ENCODE peak calls at places on chromosomes 3 and 15, in four cellular contexts. One of them, this sample, is unnamed.

GRCh38 chr3:42451116-42451515 is 40.7 kb upstream of the LYZL4 start:
- DNase-seq in mesendoderm: no peak
- DNase-seq in H1: no peak
- DNase-seq in H9: no peak
- DNase-seq in this sample: no peak

GRCh38 chr3:14802332-14802731 is 16.4 kb upstream of the FGD5 start:
- DNase-seq in H9: no peak
- DNase-seq in H1: no peak
- DNase-seq in mesendoderm: no peak
- DNase-seq in this sample: no peak

GRCh38 chr3:44013967-44014366 is 227.7 kb upstream of the TOPAZ1 start:
- DNase-seq in H9: no peak
- DNase-seq in mesendoderm: no peak
- DNase-seq in H1: no peak
- DNase-seq in this sample: no peak

GRCh38 chr15:85878866-85879265 is 84.1 kb upstream of the KLHL25 start:
- DNase-seq in mesendoderm: no peak
- DNase-seq in H1: no peak
- DNase-seq in H9: no peak
- DNase-seq in this sample: no peak

GRCh38 chr3:152444029-152444641 is 175.4 kb downstream of the MBNL1 start:
- DNase-seq in mesendoderm: peak; percentile 59
- DNase-seq in H9: no peak
- DNase-seq in H1: no peak
- DNase-seq in this sample: peak; percentile 73

GRCh38 chr3:42749753-42750231 is 23.3 kb downstream of the CCDC13 start:
- DNase-seq in mesendoderm: peak; percentile 92
- DNase-seq in H9: peak; percentile 68
- DNase-seq in H1: no peak
- DNase-seq in this sample: no peak

GRCh38 chr3:39255503-39256325 is 24.1 kb downstream of the CX3CR1 start:
- DNase-seq in H1: no peak
- DNase-seq in mesendoderm: no peak
- DNase-seq in H9: no peak
- DNase-seq in this sample: no peak

GRCh38 chr3:135081451-135082434 is 286.7 kb downstream of the EPHB1 start:
- DNase-seq in H1: no peak
- DNase-seq in H9: no peak
- DNase-seq in mesendoderm: no peak
- DNase-seq in this sample: no peak

GRCh38 chr3:138097192-138097829 is 18.1 kb downstream of the DZIP1L start:
- DNase-seq in H1: peak; percentile 86
- DNase-seq in mesendoderm: peak; percentile 56
- DNase-seq in H9: peak; percentile 61
- DNase-seq in this sample: no peak

GRCh38 chr3:119998166-119998565 is 96.1 kb downstream of the GSK3B start:
- DNase-seq in H9: no peak
- DNase-seq in mesendoderm: no peak
- DNase-seq in H1: no peak
- DNase-seq in this sample: no peak

GRCh38 chr3:156619376-156619775 is 55.0 kb upstream of the TIPARP start:
- DNase-seq in H9: no peak
- DNase-seq in mesendoderm: no peak
- DNase-seq in H1: no peak
- DNase-seq in this sample: peak; percentile 36

GRCh38 chr3:183038221-183038620 is 57.9 kb upstream of the DCUN1D1 start:
- DNase-seq in mesendoderm: no peak
- DNase-seq in H1: no peak
- DNase-seq in H9: no peak
- DNase-seq in this sample: no peak

GRCh38 chr3:122305818-122306621 is 19.0 kb upstream of the CSTA start:
- DNase-seq in mesendoderm: peak; percentile 65
- DNase-seq in H9: peak; percentile 50
- DNase-seq in H1: no peak
- DNase-seq in this sample: no peak

GRCh38 chr15:80711886-80712285 is 16.8 kb downstream of the ABHD17C start:
- DNase-seq in H9: no peak
- DNase-seq in H1: no peak
- DNase-seq in mesendoderm: no peak
- DNase-seq in this sample: no peak

GRCh38 chr3:178003756-178004155 is 532.5 kb upstream of the KCNMB2 start:
- DNase-seq in H1: no peak
- DNase-seq in H9: no peak
- DNase-seq in mesendoderm: no peak
- DNase-seq in this sample: peak; percentile 49

GRCh38 chr15:44775923-44776322 is 39.6 kb downstream of the TRIM69 start:
- DNase-seq in H9: no peak
- DNase-seq in H1: no peak
- DNase-seq in mesendoderm: no peak
- DNase-seq in this sample: no peak

GRCh38 chr15:76359152-76359551 is 22.6 kb downstream of the ISL2 start:
- DNase-seq in mesendoderm: no peak
- DNase-seq in H1: no peak
- DNase-seq in H9: no peak
- DNase-seq in this sample: no peak

DNA sequence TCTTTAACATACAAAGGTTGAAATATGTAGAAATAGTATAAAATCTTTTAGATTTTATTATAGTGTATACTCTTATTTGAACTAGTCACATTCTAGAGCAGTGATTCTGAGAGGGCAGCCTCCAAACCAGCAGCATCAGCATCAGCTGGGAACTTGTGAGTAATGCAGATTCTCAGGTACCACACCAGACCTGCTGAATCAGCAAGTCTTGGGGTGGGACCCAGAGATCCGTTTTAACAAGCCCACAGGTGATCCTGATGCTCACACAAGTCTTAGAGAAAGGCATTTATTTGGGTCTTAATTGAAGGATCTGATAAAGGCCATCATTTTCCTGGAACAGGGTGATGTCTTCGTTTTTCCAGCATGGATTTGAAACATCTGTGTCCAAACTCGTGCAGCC is 159.0 kb upstream of the NUDT16 start:
- DNase-seq in mesendoderm: no peak
- DNase-seq in H9: no peak
- DNase-seq in H1: no peak
- DNase-seq in this sample: no peak
- H4K5ac ChIP-seq in mesendoderm: no peak overlapping the region
- H4K5ac ChIP-seq in H9: no peak overlapping the region
- H4K5ac ChIP-seq in H1: no peak overlapping the region
- H4K5ac ChIP-seq in this sample: no peak overlapping the region

DNA sequence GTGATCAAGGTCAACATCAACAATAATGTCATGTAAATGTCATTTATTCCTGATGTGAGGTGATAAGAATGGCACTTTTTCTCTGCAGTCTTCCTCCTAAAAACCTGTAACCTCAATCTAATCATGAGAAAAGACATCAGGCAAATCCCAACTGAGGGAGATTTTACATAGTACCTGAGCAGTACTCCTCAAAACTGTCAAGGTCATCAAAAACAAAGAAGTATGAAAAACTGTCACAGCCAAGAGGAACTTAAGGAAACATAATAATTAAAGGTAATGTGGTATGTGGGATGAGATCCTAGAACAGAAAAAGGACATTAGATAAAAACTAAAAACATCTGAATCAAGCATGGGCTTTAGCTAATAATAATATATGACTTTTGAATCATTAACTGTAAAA is 140.9 kb upstream of the GRM7 start:
- DNase-seq in H9: no peak
- DNase-seq in mesendoderm: no peak
- DNase-seq in H1: no peak
- DNase-seq in this sample: no peak
- H4K5ac ChIP-seq in H9: no peak overlapping the region
- H4K5ac ChIP-seq in mesendoderm: no peak overlapping the region
- H4K5ac ChIP-seq in H1: no peak overlapping the region
- H4K5ac ChIP-seq in this sample: no peak overlapping the region

DNA sequence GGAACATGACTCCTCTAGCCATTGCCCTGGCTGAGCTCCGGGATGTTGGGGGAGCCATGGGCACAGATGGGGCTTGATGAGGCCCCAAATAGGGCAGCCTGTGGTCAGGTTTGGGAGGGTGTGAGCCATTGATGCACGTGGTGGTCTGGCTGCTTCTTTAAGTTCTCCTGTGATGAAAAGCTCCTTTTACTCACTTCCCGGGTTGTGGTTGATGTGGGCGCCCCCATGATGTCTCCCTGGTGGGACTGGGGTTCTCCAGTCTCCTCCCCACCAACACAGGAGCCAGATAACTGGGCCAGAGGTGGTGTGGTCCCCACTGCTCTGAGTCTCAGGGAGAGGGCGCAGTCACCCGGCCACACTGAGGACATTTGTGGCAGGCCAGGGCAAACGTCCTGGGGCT is 29.5 kb upstream of the DUSP7 start:
- DNase-seq in H9: no peak
- DNase-seq in mesendoderm: no peak
- DNase-seq in H1: no peak
- DNase-seq in this sample: no peak
- H4K5ac ChIP-seq in H9: no peak overlapping the region
- H4K5ac ChIP-seq in mesendoderm: no peak overlapping the region
- H4K5ac ChIP-seq in H1: no peak overlapping the region
- H4K5ac ChIP-seq in this sample: no peak overlapping the region

DNA sequence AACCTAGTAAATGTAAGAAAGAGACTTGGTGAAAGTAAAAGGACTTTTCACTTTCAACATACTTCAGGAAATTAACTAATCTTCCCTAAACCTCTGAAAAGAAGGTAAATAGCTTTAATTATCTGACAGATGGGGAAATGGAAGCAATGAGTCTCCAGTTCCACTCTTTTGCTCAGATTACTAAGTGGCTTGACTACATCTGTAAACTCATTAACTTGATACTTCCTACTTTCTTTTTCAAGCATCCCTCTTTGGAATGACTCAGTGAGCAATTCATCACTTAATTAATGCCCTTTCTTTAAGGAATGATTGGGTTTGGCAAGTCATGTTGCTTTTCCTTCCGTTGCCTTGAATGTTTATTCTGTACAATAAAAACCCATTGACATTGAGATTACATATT is 234.2 kb downstream of the GRM7 start:
- DNase-seq in H9: no peak
- DNase-seq in mesendoderm: no peak
- DNase-seq in H1: no peak
- DNase-seq in this sample: no peak
- H4K5ac ChIP-seq in H9: no peak overlapping the region
- H4K5ac ChIP-seq in mesendoderm: no peak overlapping the region
- H4K5ac ChIP-seq in H1: no peak overlapping the region
- H4K5ac ChIP-seq in this sample: no peak overlapping the region

GRCh38 chr3:294581-294980 is 98.0 kb downstream of the CHL1 start:
- DNase-seq in H1: no peak
- DNase-seq in H9: no peak
- DNase-seq in mesendoderm: no peak
- DNase-seq in this sample: no peak

GRCh38 chr3:297585-297984 is 101.0 kb downstream of the CHL1 start:
- DNase-seq in H9: no peak
- DNase-seq in mesendoderm: peak; percentile 34
- DNase-seq in H1: no peak
- DNase-seq in this sample: no peak

GRCh38 chr3:291028-291427 is 94.5 kb downstream of the CHL1 start:
- DNase-seq in H9: no peak
- DNase-seq in H1: no peak
- DNase-seq in mesendoderm: no peak
- DNase-seq in this sample: no peak

GRCh38 chr3:292038-292437 is 95.5 kb downstream of the CHL1 start:
- DNase-seq in H9: no peak
- DNase-seq in mesendoderm: no peak
- DNase-seq in H1: no peak
- DNase-seq in this sample: no peak

DNA sequence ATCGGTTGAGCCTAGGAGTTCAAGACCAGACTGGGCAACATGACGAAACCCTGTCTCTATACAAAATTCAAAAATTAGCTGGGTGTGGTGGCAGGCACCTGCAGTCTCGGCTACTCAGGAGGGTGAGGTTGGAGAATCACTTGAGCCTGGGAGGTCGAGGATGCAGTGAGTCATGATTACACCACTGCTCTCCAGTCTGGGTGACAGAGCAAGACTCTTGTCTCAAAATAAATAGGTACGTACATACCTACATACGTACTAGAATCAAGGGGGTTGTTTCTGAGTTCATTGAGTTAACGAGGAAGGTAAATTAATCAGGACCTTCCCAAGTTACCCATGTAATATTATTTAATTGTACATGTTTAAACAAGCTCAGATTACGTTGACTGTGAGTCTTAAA is 97.5 kb downstream of the CHL1 start:
- DNase-seq in H1: no peak
- DNase-seq in H9: no peak
- DNase-seq in mesendoderm: no peak
- DNase-seq in this sample: no peak
- H4K5ac ChIP-seq in H1: no peak overlapping the region
- H4K5ac ChIP-seq in H9: no peak overlapping the region
- H4K5ac ChIP-seq in mesendoderm: no peak overlapping the region
- H4K5ac ChIP-seq in this sample: no peak overlapping the region

GRCh38 chr15:90075420-90076289 is 26.6 kb downstream of the IDH2 start:
- DNase-seq in H1: peak; percentile 60
- DNase-seq in H9: peak; percentile 83
- DNase-seq in mesendoderm: peak; percentile 95
- DNase-seq in this sample: no peak
- H4K5ac ChIP-seq in H1: no peak overlapping the region
- H4K5ac ChIP-seq in H9: no peak overlapping the region
- H4K5ac ChIP-seq in mesendoderm: no peak overlapping the region
- H4K5ac ChIP-seq in this sample: no peak overlapping the region

DNA sequence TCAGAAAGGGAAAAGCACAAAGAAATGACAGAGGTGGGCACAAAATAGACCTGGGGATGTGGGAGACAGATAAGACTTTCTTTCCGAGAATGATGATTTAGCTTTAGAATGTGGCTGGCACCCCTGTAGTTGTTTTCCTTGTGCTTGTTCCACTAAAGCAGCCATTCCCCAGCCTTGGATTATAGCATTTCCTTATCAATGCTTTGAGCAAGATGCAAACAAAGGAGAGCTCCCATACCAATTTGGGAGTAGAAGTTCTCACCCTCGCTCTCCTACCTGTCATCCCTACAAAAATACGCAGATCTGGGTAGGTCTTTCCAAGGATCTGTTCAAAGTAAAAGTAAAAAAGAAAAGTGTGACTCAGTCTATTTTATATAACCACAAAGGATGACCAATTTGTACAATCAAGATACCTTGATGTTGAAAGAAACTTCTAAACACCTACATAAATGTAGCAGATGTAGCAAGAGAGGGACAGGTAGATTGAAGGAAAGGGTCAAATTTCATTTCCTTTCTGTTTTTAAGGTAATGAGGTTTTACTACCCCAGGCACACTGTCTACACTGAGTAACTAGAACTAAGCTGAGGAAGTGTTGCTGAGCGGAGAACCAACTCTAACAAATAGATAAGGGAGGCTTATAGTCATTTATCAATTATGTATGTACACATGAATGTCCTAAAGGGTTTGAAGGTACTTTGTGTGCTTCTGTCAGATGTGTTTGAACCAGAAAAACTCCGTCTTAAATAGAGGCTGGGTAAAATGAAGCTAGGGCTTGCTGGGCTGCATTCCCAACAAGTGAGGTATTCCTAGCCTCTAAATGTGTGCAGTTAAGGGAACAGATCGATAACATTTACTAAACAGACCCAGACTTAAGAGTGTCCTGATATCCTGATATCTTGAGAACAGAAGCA is 91.1 kb upstream of the LRRN1 start:
- DNase-seq in mesendoderm: peak; percentile 94
- DNase-seq in H9: no peak
- DNase-seq in H1: no peak
- DNase-seq in this sample: no peak
- H4K5ac ChIP-seq in mesendoderm: no peak overlapping the region
- H4K5ac ChIP-seq in H9: no peak overlapping the region
- H4K5ac ChIP-seq in H1: no peak overlapping the region
- H4K5ac ChIP-seq in this sample: no peak overlapping the region

GRCh38 chr3:186124618-186125017 is 15.7 kb upstream of the ETV5 start:
- DNase-seq in mesendoderm: no peak
- DNase-seq in H1: no peak
- DNase-seq in H9: no peak
- DNase-seq in this sample: no peak
- H4K5ac ChIP-seq in mesendoderm: no peak overlapping the region
- H4K5ac ChIP-seq in H1: no peak overlapping the region
- H4K5ac ChIP-seq in H9: no peak overlapping the region
- H4K5ac ChIP-seq in this sample: no peak overlapping the region

This sample was measured in IMR-90.